ENCODE peak calls at places on chromosome 2, in ten cellular contexts. S, Y, R, Z, F, B, D, U, H and E are unnamed samples.

GRCh38 chr2:222731183-222731582 is 59.7 kb downstream of the MOGAT1 start:
- DNase-seq in Y (peak), R (no peak), F (no peak), D (no peak), H (no peak), S (no peak), B (peak), U (no peak), Z (no peak), E (no peak)

GRCh38 chr2:18440141-18440605 is 120.3 kb downstream of the RDH14 start:
- DNase-seq in Y (no peak), U (peak), Z (no peak), D (peak), S (no peak), R (no peak), H (no peak), B (peak), F (no peak), E (no peak)

GRCh38 chr2:191544511-191545062 is 133.3 kb upstream of the NABP1 start:
- DNase-seq in D (no peak), F (no peak), H (no peak), B (no peak), U (no peak), R (no peak), Z (no peak), S (no peak), Y (peak), E (no peak)

GRCh38 chr2:204706939-204707338 is 161.7 kb downstream of the PARD3B start:
- DNase-seq in U (peak), Y (no peak), S (no peak), B (no peak), F (no peak), D (no peak), H (no peak), Z (no peak), R (no peak), E (no peak)

GRCh38 chr2:237137626-237138323 is 52.1 kb downstream of the COPS8 start:
- DNase-seq in Z (no peak), R (no peak), B (no peak), D (no peak), Y (no peak), H (no peak), U (no peak), F (peak), S (no peak), E (no peak)

GRCh38 chr2:235149240-235149641 is 197.4 kb downstream of the SH3BP4 start:
- DNase-seq in D (no peak), Y (no peak), B (no peak), Z (no peak), U (peak), R (no peak), F (peak), S (no peak), H (no peak), E (no peak)

GRCh38 chr2:17869128-17869527 is 9.3 kb upstream of the KCNS3 start:
- DNase-seq in S (peak), R (no peak), U (no peak), Z (no peak), D (no peak), H (no peak), F (no peak), Y (peak), B (peak), E (no peak)

GRCh38 chr2:137287934-137288639 is 522.7 kb downstream of the THSD7B start:
- DNase-seq in D (no peak), Y (peak), H (no peak), R (no peak), B (no peak), Z (no peak), S (no peak), U (no peak), F (no peak), E (no peak)

GRCh38 chr2:114614599-114614998 is 172.2 kb downstream of the DPP10 start:
- DNase-seq in B (no peak), F (no peak), U (no peak), Z (no peak), Y (no peak), D (no peak), S (no peak), H (no peak), R (no peak), E (no peak)
- TF ChIP-seq CTCF in B (no peak), F (no peak), U (no peak), Z (no peak), Y (no peak), D (no peak), S (no peak), H (no peak), R (no peak), E (no peak)

DNA sequence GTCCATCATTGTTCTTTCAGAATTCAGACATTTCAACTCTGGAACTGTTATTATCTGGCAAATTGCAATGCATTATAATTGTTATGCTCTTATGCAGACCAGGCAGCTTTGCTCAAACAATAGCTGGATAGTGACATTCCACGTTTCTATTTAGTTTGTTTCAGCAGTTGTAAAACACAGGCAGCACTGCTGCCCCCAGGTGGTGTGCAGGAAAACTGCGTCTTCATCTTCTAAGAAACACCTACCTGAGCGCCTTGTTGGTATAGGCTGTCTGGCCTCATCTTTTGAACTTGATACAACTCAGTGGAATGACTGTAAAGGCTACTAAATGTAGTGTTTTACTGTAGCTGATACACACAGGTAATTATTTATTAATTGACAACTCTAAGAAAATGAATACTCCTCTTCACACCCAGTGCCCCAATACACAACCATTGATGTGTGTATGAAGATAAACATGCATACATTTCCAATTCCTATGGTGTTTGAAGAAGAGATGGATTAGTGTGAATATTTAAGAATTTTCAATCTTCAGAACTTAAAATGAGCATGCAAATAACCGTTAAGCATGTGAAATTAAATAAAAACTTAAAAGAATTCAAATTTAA is 85.5 kb downstream of the CD8B2 start:
- DNase-seq in S (peak), H (peak), B (no peak), R (no peak), Z (no peak), F (no peak), D (no peak), U (no peak), Y (peak), E (no peak)
- TF ChIP-seq CTCF in S (peak), H (peak), B (peak), R (peak), Z (peak), F (no peak), D (no peak), U (peak), Y (peak), E (peak)

DNA sequence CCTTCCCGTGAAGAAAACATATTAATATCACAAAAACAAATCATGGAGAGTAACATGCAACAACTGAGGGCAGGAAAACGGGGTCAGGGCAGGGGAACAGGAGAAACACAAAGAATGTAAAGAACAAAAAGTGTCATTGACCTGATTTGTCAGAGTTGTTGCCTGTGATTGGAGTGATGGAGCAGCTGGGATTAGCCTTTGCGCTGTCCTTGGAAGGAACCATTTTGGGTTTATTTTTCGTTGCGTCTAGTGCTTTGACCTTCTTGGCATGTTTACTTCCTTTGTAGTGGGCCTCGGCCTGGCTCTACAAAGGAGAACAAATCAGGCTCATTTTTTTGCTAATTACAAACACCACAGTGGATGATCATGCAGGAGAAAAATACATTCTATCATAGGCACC is 218.5 kb upstream of the SESTD1 start:
- DNase-seq in R (no peak), S (no peak), Z (no peak), Y (no peak), F (no peak), U (no peak), D (no peak), B (no peak), H (no peak), E (no peak)
- TF ChIP-seq CTCF in R (no peak), S (no peak), Z (no peak), Y (no peak), F (no peak), U (no peak), D (no peak), B (no peak), H (no peak), E (no peak)

GRCh38 chr2:130349174-130349573 is 6.5 kb downstream of the IMP4 start:
- DNase-seq in B (no peak), R (no peak), Y (no peak), F (no peak), D (no peak), Z (no peak), H (no peak), U (no peak), S (no peak), E (no peak)

GRCh38 chr2:130345611-130346010 is 2.9 kb downstream of the IMP4 start:
- DNase-seq in U (no peak), F (no peak), R (no peak), D (no peak), Z (no peak), H (no peak), Y (no peak), B (no peak), S (no peak), E (no peak)

GRCh38 chr2:130346741-130347066 is 4.0 kb downstream of the IMP4 start:
- DNase-seq in B (no peak), R (no peak), S (no peak), Z (no peak), Y (no peak), D (no peak), H (no peak), U (no peak), F (no peak), E (no peak)

GRCh38 chr2:130346041-130346740 is 3.5 kb downstream of the IMP4 start:
- DNase-seq in D (no peak), R (no peak), F (no peak), Y (no peak), Z (no peak), B (no peak), S (no peak), H (no peak), U (no peak), E (no peak)

DNA sequence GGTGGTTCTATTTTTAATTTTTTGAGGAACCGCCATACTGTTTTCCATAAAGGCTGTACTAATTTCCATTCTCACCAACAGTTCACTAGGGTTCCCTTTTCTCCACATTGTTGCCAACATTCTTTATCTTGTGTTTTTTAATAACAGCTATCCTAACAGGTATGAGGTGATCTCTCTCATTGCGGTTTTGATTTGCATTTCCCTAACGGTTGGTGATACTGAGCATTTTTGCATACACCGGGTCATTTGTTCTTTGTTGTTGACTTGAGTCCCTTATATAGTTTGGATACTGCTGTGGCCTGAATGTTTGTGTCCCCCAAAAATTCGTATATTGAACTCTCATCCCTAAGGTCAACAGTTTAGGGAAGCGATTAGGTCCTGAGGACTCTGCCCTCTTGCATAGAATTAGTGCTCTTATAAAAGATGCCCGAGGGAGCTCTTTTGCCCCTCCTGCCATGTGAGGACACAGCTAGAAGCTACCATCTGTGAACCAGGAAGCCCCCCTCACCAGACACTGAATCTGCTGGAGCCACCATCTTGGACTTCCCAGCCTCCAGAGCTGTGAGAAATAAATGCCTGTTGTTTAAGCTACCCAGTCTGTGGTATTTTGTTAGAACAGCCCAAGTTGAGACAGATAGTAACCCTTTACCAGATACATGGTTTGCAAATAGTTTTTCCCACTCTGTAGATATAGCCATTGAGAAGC is 4.7 kb downstream of the IMP4 start:
- DNase-seq in R (no peak), S (no peak), H (no peak), D (no peak), U (no peak), F (no peak), Z (no peak), Y (no peak), B (no peak), E (no peak)
- TF ChIP-seq CTCF in R (no peak), S (no peak), H (no peak), D (no peak), U (no peak), F (no peak), Z (no peak), Y (no peak), B (no peak), E (no peak)